ENCODE peak calls at places on chromosomes 4 and X, in four cellular contexts. One of them, this sample, is unnamed.

GRCh38 chr4:72468904-72469502 is 100.0 kb downstream of the ADAMTS3 start:
- DNase-seq in Right ventricle myocardium superior: no peak
- DNase-seq in NCI-H1694 treated with DMSO at 0.1 percent for 48 hours: peak
- DNase-seq in activated naive CD4-positive, alpha-beta T cell: no peak
- DNase-seq in this sample: no peak

GRCh38 chr4:95867919-95868318 is 28.0 kb downstream of the PDHA2 start:
- DNase-seq in Right ventricle myocardium superior: no peak
- DNase-seq in NCI-H1694 treated with DMSO at 0.1 percent for 48 hours: peak
- DNase-seq in activated naive CD4-positive, alpha-beta T cell: no peak
- DNase-seq in this sample: no peak

GRCh38 chrX:7983594-7983993 is 56.4 kb upstream of the PNPLA4 start:
- DNase-seq in NCI-H1694 treated with DMSO at 0.1 percent for 48 hours: no peak
- DNase-seq in Right ventricle myocardium superior: no peak
- DNase-seq in activated naive CD4-positive, alpha-beta T cell: no peak
- DNase-seq in this sample: no peak

GRCh38 chr4:123064390-123064789 is 142.0 kb upstream of the NUDT6 start:
- DNase-seq in NCI-H1694 treated with DMSO at 0.1 percent for 48 hours: no peak
- DNase-seq in Right ventricle myocardium superior: no peak
- DNase-seq in activated naive CD4-positive, alpha-beta T cell: no peak
- DNase-seq in this sample: no peak

GRCh38 chr4:75308049-75308448 is 206.2 kb downstream of the RCHY1 start:
- DNase-seq in Right ventricle myocardium superior: no peak
- DNase-seq in activated naive CD4-positive, alpha-beta T cell: no peak
- DNase-seq in NCI-H1694 treated with DMSO at 0.1 percent for 48 hours: no peak
- DNase-seq in this sample: no peak

GRCh38 chrX:150063673-150064072 is 125.4 kb upstream of the EOLA2 start:
- DNase-seq in NCI-H1694 treated with DMSO at 0.1 percent for 48 hours: no peak
- DNase-seq in activated naive CD4-positive, alpha-beta T cell: no peak
- DNase-seq in Right ventricle myocardium superior: no peak
- DNase-seq in this sample: no peak

GRCh38 chr4:45477311-45477733 is 646.5 kb downstream of the GABRG1 start:
- DNase-seq in activated naive CD4-positive, alpha-beta T cell: no peak
- DNase-seq in NCI-H1694 treated with DMSO at 0.1 percent for 48 hours: no peak
- DNase-seq in Right ventricle myocardium superior: no peak
- DNase-seq in this sample: no peak

GRCh38 chr4:169246957-169247396 is 23.8 kb downstream of the SH3RF1 start:
- DNase-seq in activated naive CD4-positive, alpha-beta T cell: no peak
- DNase-seq in Right ventricle myocardium superior: no peak
- DNase-seq in NCI-H1694 treated with DMSO at 0.1 percent for 48 hours: no peak
- DNase-seq in this sample: no peak

GRCh38 chr4:168516841-168517240 is 20.0 kb downstream of the PALLD start:
- DNase-seq in Right ventricle myocardium superior: peak
- DNase-seq in activated naive CD4-positive, alpha-beta T cell: no peak
- DNase-seq in NCI-H1694 treated with DMSO at 0.1 percent for 48 hours: no peak
- DNase-seq in this sample: no peak

GRCh38 chrX:14065800-14066199 is 36.1 kb upstream of the GEMIN8 start:
- DNase-seq in Right ventricle myocardium superior: no peak
- DNase-seq in activated naive CD4-positive, alpha-beta T cell: no peak
- DNase-seq in NCI-H1694 treated with DMSO at 0.1 percent for 48 hours: no peak
- DNase-seq in this sample: no peak

GRCh38 chr4:52638717-52639116 is 20.4 kb downstream of the USP46 start:
- DNase-seq in NCI-H1694 treated with DMSO at 0.1 percent for 48 hours: no peak
- DNase-seq in Right ventricle myocardium superior: no peak
- DNase-seq in activated naive CD4-positive, alpha-beta T cell: no peak
- DNase-seq in this sample: no peak

GRCh38 chr4:16442296-16442695 is 216.0 kb upstream of the TAPT1 start:
- DNase-seq in NCI-H1694 treated with DMSO at 0.1 percent for 48 hours: no peak
- DNase-seq in Right ventricle myocardium superior: no peak
- DNase-seq in activated naive CD4-positive, alpha-beta T cell: no peak
- DNase-seq in this sample: no peak

GRCh38 chr4:102678107-102678506 is 82.7 kb downstream of the MANBA start:
- DNase-seq in activated naive CD4-positive, alpha-beta T cell: no peak
- DNase-seq in Right ventricle myocardium superior: no peak
- DNase-seq in NCI-H1694 treated with DMSO at 0.1 percent for 48 hours: no peak
- DNase-seq in this sample: no peak

GRCh38 chr4:56799824-56800756 is 21.4 kb downstream of the SPINK2 start:
- DNase-seq in NCI-H1694 treated with DMSO at 0.1 percent for 48 hours: peak
- DNase-seq in activated naive CD4-positive, alpha-beta T cell: peak
- DNase-seq in Right ventricle myocardium superior: peak
- DNase-seq in this sample: peak

GRCh38 chr4:156128616-156129015 is 174.9 kb upstream of the CTSO start:
- DNase-seq in Right ventricle myocardium superior: no peak
- DNase-seq in activated naive CD4-positive, alpha-beta T cell: no peak
- DNase-seq in NCI-H1694 treated with DMSO at 0.1 percent for 48 hours: no peak
- DNase-seq in this sample: no peak

GRCh38 chr4:100462206-100462605 is 55.6 kb downstream of the EMCN start:
- DNase-seq in NCI-H1694 treated with DMSO at 0.1 percent for 48 hours: no peak
- DNase-seq in activated naive CD4-positive, alpha-beta T cell: no peak
- DNase-seq in Right ventricle myocardium superior: no peak
- DNase-seq in this sample: no peak